ENCODE peak calls at places on chromosomes 2 and 18, in ten cellular contexts. H is tibial artery, V is mammary epithelial cell, I is IMR-90, E is neural progenitor cell, M is transverse colon, J is body of pancreas, B is choroid plexus epithelial cell, N is stomach, F is tibial nerve. K is an unnamed sample.

GRCh38 chr2:231613655-231614558 is 21.2 kb downstream of the TEX44 start:
- DNase-seq in H (peak; percentile 95), V (peak; percentile 86), I (peak; percentile 80), E (peak; percentile 96), M (peak; percentile 90), J (peak; percentile 70), B (peak; percentile 71), N (peak; percentile 87), F (peak; percentile 77), K (peak; percentile 89)

GRCh38 chr2:166092889-166093288 is 34.9 kb downstream of the SCN1A start:
- DNase-seq in H (no peak), V (peak; percentile 5), I (peak; percentile 92), E (no peak), M (no peak), J (no peak), B (peak; percentile 70), N (no peak), F (no peak), K (no peak)

GRCh38 chr18:3499498-3499897 is 49.5 kb downstream of the TGIF1 start:
- DNase-seq in H (no peak), V (no peak), I (no peak), E (peak; percentile 58), M (no peak), J (no peak), B (peak; percentile 20), N (no peak), F (no peak), K (no peak)

GRCh38 chr2:129761569-129762021 is 217.9 kb upstream of the RAB6C start:
- DNase-seq in H (no peak), V (no peak), I (no peak), E (no peak), M (no peak), J (no peak), B (no peak), N (peak; percentile 21), F (no peak), K (no peak)

GRCh38 chr2:43676322-43677050 is at the start of gene C1GALT1C1L:
- DNase-seq in H (peak; percentile 77), V (peak; percentile 40), I (peak; percentile 66), E (no peak), M (peak; percentile 72), J (peak; percentile 62), B (peak; percentile 59), N (peak; percentile 36), F (peak; percentile 18), K (peak; percentile 76)

GRCh38 chr18:70373062-70373519 is 84.2 kb downstream of the SOCS6 start:
- DNase-seq in H (no peak), V (peak; percentile 99), I (peak; percentile 93), E (no peak), M (no peak), J (no peak), B (peak; percentile 80), N (no peak), F (no peak), K (peak; percentile 86)

GRCh38 chr2:84766791-84767190 is 114.1 kb downstream of the TRABD2A start:
- DNase-seq in H (no peak), V (no peak), I (no peak), E (no peak), M (no peak), J (no peak), B (no peak), N (no peak), F (no peak), K (no peak)

GRCh38 chr2:168459256-168459655 is 3.2 kb downstream of the CERS6 start:
- DNase-seq in H (no peak), V (no peak), I (no peak), E (no peak), M (no peak), J (no peak), B (no peak), N (no peak), F (no peak), K (no peak)

GRCh38 chr2:2901384-2902345 is 476.0 kb downstream of the EIPR1 start:
- DNase-seq in H (peak; percentile 6), V (no peak), I (no peak), E (no peak), M (no peak), J (no peak), B (no peak), N (no peak), F (no peak), K (no peak)

GRCh38 chr2:197431858-197432257 is 3.0 kb downstream of the SF3B1 start:
- DNase-seq in H (no peak), V (no peak), I (no peak), E (no peak), M (no peak), J (no peak), B (no peak), N (no peak), F (no peak), K (no peak)
- H3K4me3 ChIP-seq in H (no peak overlapping the region), V (no peak overlapping the region), I (no peak overlapping the region), E (peak overlapping the region; percentile 96), M (no peak overlapping the region), J (no peak overlapping the region), B (no peak overlapping the region), N (peak overlapping the region; percentile 5), F (no peak overlapping the region), K (no peak overlapping the region)

GRCh38 chr2:112960230-112960825 is 17.5 kb upstream of the IL36G start:
- DNase-seq in H (no peak), V (no peak), I (no peak), E (no peak), M (no peak), J (no peak), B (no peak), N (no peak), F (no peak), K (no peak)

GRCh38 chr2:112958428-112959108 is 19.2 kb upstream of the IL36G start:
- DNase-seq in H (no peak), V (peak; percentile 53), I (peak; percentile 57), E (peak; percentile 58), M (no peak), J (peak; percentile 21), B (peak; percentile 79), N (no peak), F (no peak), K (peak; percentile 53)

GRCh38 chr2:112962308-112963175 is 15.3 kb upstream of the IL36G start:
- DNase-seq in H (no peak), V (peak; percentile 47), I (no peak), E (no peak), M (no peak), J (no peak), B (no peak), N (no peak), F (no peak), K (no peak)

GRCh38 chr2:112957511-112957910 is 20.3 kb upstream of the IL36G start:
- DNase-seq in H (no peak), V (no peak), I (no peak), E (no peak), M (no peak), J (no peak), B (no peak), N (no peak), F (no peak), K (no peak)

DNA sequence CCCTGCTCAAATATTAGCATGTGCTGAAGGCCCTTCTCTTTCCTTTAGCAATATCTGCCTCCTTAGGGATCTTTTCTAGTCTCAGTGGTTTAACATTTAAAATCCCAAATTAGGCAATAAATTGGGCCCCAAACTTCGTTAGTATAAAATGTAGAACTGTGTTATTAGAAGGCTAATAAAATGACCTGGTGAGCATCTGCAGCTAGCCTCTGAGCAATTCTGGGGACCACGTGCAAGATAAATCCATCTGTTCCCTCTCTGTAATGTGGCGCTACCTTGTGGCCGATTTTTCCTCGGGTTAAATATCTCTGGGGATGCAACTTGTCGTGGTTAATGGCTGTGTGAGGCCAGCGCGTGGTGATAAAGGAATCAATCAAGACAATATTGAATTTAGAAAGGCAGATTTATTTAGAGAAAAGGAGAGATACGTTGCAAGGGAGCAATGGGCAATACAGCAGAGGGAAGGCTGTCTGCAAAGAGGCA is 18.7 kb upstream of the IL36G start:
- DNase-seq in H (no peak), V (no peak), I (no peak), E (peak; percentile 18), M (no peak), J (no peak), B (no peak), N (no peak), F (no peak), K (no peak)
- TF ChIP-seq CTCF in H (no peak), V (no peak), I (no peak), E (peak; percentile 32), M (peak; percentile 13), J (no peak), B (no peak), N (peak; percentile 9), F (no peak), K (no peak)

DNA sequence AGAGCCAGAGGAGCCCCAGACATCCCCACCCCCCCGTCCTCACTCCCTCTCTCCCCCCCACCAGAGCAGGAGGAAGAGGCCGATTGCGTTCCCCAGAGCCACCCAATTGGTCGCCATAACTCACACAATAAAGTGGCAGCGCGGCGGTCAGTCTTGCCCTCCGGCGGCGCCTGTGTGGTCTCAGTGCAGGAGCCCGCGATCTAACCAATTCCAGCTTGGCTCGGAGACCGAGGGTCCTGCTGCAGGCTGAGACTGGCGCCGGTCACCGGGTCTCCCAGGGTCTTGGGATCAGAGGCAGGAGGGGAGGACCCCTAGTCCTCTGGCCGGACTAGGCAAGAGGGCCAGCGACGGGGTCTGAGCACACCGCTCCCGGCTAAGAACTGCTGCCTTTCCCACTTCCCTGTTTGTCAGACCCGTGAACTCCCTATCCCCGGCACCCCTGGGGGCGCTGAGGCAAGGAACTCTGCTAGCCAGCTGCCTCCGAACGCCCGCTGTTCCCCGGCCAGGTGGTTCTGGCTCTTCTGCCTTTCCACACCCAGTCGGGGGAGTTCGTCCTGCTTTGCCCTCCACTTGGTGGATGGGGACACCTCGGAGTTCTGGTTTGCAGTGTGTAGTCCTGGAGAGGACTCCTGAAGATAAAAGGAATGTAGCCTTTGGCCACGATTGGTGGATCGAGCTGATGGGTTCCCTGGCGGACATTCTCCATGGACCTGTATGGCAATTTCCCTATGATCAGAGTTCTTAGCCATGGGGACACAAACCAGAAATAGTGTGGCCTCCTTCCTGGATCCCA is 1.0 kb upstream of the HOXD12 start:
- DNase-seq in H (no peak), V (no peak), I (no peak), E (no peak), M (no peak), J (no peak), B (no peak), N (peak; percentile 24), F (no peak), K (no peak)
- H3K4me3 ChIP-seq in H (no peak overlapping the region), V (no peak overlapping the region), I (no peak overlapping the region), E (no peak overlapping the region), M (no peak overlapping the region), J (no peak overlapping the region), B (no peak overlapping the region), N (no peak overlapping the region), F (no peak overlapping the region), K (no peak overlapping the region)

DNA sequence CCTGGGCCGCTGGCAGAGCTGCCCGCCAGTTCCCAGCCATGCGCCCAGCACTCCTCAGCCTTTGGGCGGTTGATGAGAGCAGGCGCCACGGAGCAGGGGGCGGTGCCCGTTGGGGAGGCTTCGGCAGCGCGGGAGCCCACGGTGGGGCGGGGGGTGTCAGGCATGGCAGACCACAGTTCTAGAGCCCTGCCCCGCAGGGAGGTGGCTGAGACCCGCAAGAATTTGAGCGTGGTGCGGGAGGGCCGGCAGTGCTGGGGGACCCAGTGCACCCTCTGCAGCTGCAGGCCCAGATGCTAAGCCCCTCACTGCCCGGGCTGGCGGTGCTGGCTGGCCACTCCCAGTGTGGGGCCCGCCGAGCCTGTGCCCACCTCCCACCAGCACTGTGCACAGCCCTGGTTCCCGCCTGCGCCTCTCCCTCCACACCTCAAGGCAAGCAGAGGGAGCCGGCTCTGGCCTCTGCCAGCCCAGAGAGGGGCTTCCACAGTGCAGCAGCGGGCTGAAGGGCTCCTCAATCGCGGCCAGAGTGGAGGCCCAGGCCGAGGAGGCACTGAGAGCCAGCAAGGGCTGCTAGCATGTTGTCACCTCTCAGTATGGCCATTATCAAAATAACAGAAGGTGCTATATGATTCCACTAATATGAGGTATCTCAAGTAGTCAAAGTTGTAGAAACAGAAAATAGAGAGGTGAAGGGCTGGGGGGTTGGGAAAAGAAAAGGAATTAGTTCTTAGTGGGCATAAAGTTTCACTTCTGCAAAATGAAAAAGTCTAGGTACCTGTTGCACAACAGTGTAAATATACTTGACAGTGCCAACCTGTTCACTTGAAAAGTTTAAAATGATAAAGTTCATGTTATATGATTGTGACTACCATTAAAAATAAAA is 72.3 kb downstream of the SH3YL1 start:
- DNase-seq in H (no peak), V (no peak), I (no peak), E (no peak), M (no peak), J (no peak), B (no peak), N (no peak), F (no peak), K (no peak)
- TF ChIP-seq CTCF in H (no peak), V (no peak), I (no peak), E (no peak), M (no peak), J (no peak), B (no peak), N (no peak), F (no peak), K (no peak)